ENCODE peak calls at places on chromosomes 16 and 17, in seven cellular contexts. H, S, G, Q, W, K and F are unnamed samples. For H3K4me1, the result is how much of the 10 kb centered on the place peaks cover.

GRCh38 chr17:58365980-58366595 is 14.1 kb upstream of the SUPT4H1 start:
- DNase-seq in H (no peak), S (no peak), G (no peak), Q (no peak), W (no peak), K (no peak), F (no peak)

GRCh38 chr16:71537643-71538042 is 11.4 kb downstream of the CHST4 start:
- DNase-seq in H (no peak), S (no peak), G (peak), Q (peak), W (no peak), K (no peak), F (peak)

GRCh38 chr17:7132511-7133094 is 18.0 kb upstream of the ASGR2 start:
- DNase-seq in H (peak), S (peak), G (no peak), Q (no peak), W (no peak), K (peak), F (no peak)

GRCh38 chr16:24670623-24671454 is 58.6 kb upstream of the TNRC6A start:
- DNase-seq in H (no peak), S (peak), G (no peak), Q (peak), W (peak), K (peak), F (peak)

GRCh38 chr16:27401768-27402568 is at the start of gene IL21R:
- DNase-seq in H (peak), S (no peak), G (no peak), Q (peak), W (peak), K (peak), F (no peak)

GRCh38 chr17:15946611-15947120 is 1.7 kb downstream of the ADORA2B start:
- DNase-seq in H (no peak), S (no peak), G (no peak), Q (no peak), W (no peak), K (peak), F (peak)

GRCh38 chr17:67474081-67474661 is 97.1 kb downstream of the PITPNC1 start:
- DNase-seq in H (no peak), S (no peak), G (no peak), Q (peak), W (peak), K (no peak), F (peak)

GRCh38 chr16:87688876-87689815 is 76.6 kb downstream of the KLHDC4 start:
- DNase-seq in H (no peak), S (no peak), G (no peak), Q (no peak), W (no peak), K (no peak), F (no peak)

GRCh38 chr17:12229315-12229714 is 208.6 kb downstream of the MAP2K4 start:
- DNase-seq in H (no peak), S (no peak), G (no peak), Q (no peak), W (no peak), K (no peak), F (no peak)

GRCh38 chr17:59634632-59635561 is 15.2 kb downstream of the CLTC start:
- DNase-seq in H (no peak), S (no peak), G (peak), Q (peak), W (no peak), K (no peak), F (no peak)

GRCh38 chr17:35239823-35240222 is 3.0 kb upstream of the SLFN5 start:
- DNase-seq in H (no peak), S (no peak), G (no peak), Q (no peak), W (no peak), K (no peak), F (no peak)

GRCh38 chr16:16143941-16144340 is 79.4 kb downstream of the ABCC6 start:
- DNase-seq in H (no peak), S (no peak), G (no peak), Q (no peak), W (no peak), K (no peak), F (no peak)

DNA sequence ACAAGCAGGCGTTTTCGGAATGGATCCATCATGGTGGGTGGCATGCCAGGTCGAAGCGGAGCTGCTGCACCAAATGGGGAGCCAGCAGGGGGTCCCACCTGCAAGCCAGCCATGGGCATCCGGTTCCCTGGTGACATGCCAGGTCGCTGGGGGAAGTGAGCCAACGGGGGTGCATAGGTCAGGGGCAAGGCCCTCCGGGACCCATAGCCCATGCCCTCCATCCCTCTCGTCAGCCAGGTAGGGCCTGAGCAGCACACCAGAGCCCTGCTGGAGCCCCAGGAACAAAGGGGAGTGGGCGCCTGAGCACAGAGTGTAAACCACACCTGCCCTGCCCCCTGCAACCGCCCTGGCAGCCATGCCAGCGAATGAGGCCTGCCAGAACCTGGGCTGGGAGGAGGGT is 5.0 kb downstream of the SMARCD2 start:
- DNase-seq in H (no peak), S (no peak), G (no peak), Q (no peak), W (no peak), K (no peak), F (no peak)
- H3K4me1 ChIP-seq in H (half or more), S (under half), G (under half), Q (half or more), W (half or more), K (under half), F (under half)

GRCh38 chr17:55444471-55445441 is 23.1 kb upstream of the MMD start:
- DNase-seq in H (no peak), S (no peak), G (no peak), Q (peak), W (no peak), K (no peak), F (no peak)
- H3K4me1 ChIP-seq in H (under half), S (under half), G (under half), Q (half or more), W (under half), K (under half), F (under half)

GRCh38 chr17:16962804-16963203 is 9.1 kb downstream of the TNFRSF13B start:
- DNase-seq in H (no peak), S (no peak), G (peak), Q (no peak), W (no peak), K (no peak), F (no peak)

GRCh38 chr17:16961792-16962191 is 10.1 kb downstream of the TNFRSF13B start:
- DNase-seq in H (no peak), S (no peak), G (no peak), Q (no peak), W (no peak), K (no peak), F (no peak)
- H3K4me1 ChIP-seq in H (under half), S (under half), G (under half), Q (under half), W (under half), K (under half), F (under half)

GRCh38 chr17:69344939-69345338 is 18.0 kb upstream of the ABCA5 start:
- DNase-seq in H (no peak), S (no peak), G (peak), Q (no peak), W (no peak), K (no peak), F (no peak)

GRCh38 chr17:69350911-69351310 is 24.0 kb upstream of the ABCA5 start:
- DNase-seq in H (no peak), S (no peak), G (no peak), Q (no peak), W (no peak), K (no peak), F (no peak)

GRCh38 chr17:69342896-69343644 is 16.1 kb upstream of the ABCA5 start:
- DNase-seq in H (no peak), S (no peak), G (no peak), Q (no peak), W (no peak), K (no peak), F (no peak)

GRCh38 chr17:69348441-69348840 is 21.5 kb upstream of the ABCA5 start:
- DNase-seq in H (no peak), S (no peak), G (peak), Q (no peak), W (no peak), K (no peak), F (no peak)
- H3K4me1 ChIP-seq in H (under half), S (under half), G (under half), Q (under half), W (under half), K (under half), F (under half)

GRCh38 chr16:21644674-21645073 is 7.7 kb downstream of the IGSF6 start:
- DNase-seq in H (no peak), S (no peak), G (no peak), Q (no peak), W (no peak), K (no peak), F (no peak)
- H3K4me1 ChIP-seq in H (under half), S (under half), G (under half), Q (under half), W (under half), K (under half), F (under half)

GRCh38 chr17:66354981-66355380 is 52.6 kb downstream of the PRKCA start:
- DNase-seq in H (no peak), S (no peak), G (no peak), Q (peak), W (no peak), K (no peak), F (peak)
- H3K4me1 ChIP-seq in H (under half), S (under half), G (under half), Q (under half), W (under half), K (under half), F (under half)

DNA sequence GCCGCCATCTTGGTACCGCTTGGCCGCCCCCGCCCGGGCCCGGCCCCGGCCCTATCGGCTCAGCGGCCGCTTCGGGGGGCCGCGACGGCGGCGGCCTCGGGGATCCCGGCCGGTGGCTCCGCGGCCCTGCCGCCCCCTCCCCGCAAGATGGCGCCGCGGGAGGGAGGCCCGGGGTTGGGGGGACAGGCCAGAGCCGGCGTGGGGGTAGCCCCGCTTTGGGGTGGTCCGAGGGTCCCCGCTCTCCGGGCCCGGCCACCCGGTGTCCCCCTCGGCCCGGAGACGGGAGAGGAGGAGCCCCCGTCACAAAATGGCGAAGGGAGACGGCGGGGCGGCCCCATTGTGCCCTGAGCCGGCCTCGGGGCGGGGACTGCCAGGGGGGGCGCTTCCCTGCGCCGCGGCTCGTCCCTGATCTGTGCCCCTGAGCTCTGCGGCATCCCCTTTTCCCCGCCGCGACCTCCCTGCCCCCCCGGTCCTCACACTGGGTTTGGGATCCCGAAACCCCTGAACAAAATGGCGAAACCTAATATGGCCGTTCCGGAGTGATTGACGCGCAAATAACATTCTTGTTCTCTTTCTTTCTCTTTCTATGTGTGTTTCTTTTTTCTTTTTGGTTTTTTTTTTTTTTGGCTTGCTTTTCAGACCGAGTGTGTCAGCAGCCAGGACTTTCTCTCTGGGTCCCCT is 978 bp downstream of the HAPSTR1 start:
- DNase-seq in H (peak), S (peak), G (no peak), Q (peak), W (peak), K (peak), F (no peak)
- H3K4me1 ChIP-seq in H (half or more), S (under half), G (under half), Q (under half), W (half or more), K (under half), F (under half)